ENCODE peak calls at places on chromosomes 1 and 21, in five cellular contexts. C is Karpas-422; S is suprapubic skin; B is CD4-positive, CD25-positive, alpha-beta regulatory T cell; H is colonic mucosa. T is an unnamed sample. For H3K4me1, the result is how much of the 10 kb centered on the place peaks cover.

GRCh38 chr1:52157582-52157981 is 15.7 kb downstream of the ZFYVE9 start:
- DNase-seq in B (no peak), C (no peak), S (no peak), H (no peak), T (no peak)

GRCh38 chr1:66261370-66261769 is 272.6 kb upstream of the SGIP1 start:
- DNase-seq in C (no peak), B (no peak), H (no peak), S (no peak), T (no peak)

GRCh38 chr21:42225042-42225441 is 6.1 kb downstream of the ABCG1 start:
- DNase-seq in B (no peak), C (no peak), H (no peak), S (no peak), T (no peak)

GRCh38 chr21:41802684-41803083 is 35.8 kb upstream of the RIPK4 start:
- DNase-seq in H (peak), S (no peak), B (no peak), C (no peak), T (peak)

GRCh38 chr1:24277420-24278169 is 41.6 kb upstream of the GRHL3 start:
- DNase-seq in B (peak), H (no peak), S (no peak), C (no peak), T (no peak)

GRCh38 chr1:28926629-28927441 is 12.5 kb downstream of the EPB41 start:
- DNase-seq in B (peak), C (no peak), H (peak), S (no peak), T (no peak)

GRCh38 chr1:223226271-223226670 is 83.2 kb upstream of the TLR5 start:
- DNase-seq in S (peak), H (no peak), C (no peak), B (no peak), T (no peak)

GRCh38 chr1:29519108-29519507 is 282.8 kb downstream of the PTPRU start:
- DNase-seq in S (peak), C (no peak), B (no peak), H (peak), T (no peak)

GRCh38 chr1:166470465-166470864 is 303.7 kb upstream of the FAM78B start:
- DNase-seq in C (no peak), B (no peak), S (no peak), H (no peak), T (no peak)

GRCh38 chr1:202624088-202624780 is 86.0 kb downstream of the SYT2 start:
- DNase-seq in B (no peak), S (no peak), C (no peak), H (no peak), T (no peak)

GRCh38 chr1:93753766-93754763 is 72.4 kb upstream of the BCAR3 start:
- DNase-seq in H (no peak), C (no peak), S (no peak), B (no peak), T (no peak)

GRCh38 chr21:37787456-37787855 is 128.8 kb downstream of the KCNJ6 start:
- DNase-seq in S (no peak), B (no peak), C (no peak), H (no peak), T (no peak)

GRCh38 chr1:56095924-56096655 is 483.3 kb downstream of the PLPP3 start:
- DNase-seq in S (no peak), H (no peak), C (no peak), B (no peak), T (no peak)

GRCh38 chr1:45238846-45239245 is 32.4 kb upstream of the ZSWIM5 start:
- DNase-seq in B (no peak), S (no peak), H (no peak), C (no peak), T (no peak)

GRCh38 chr1:232780354-232780753 is 24.9 kb upstream of the MAP10 start:
- DNase-seq in H (no peak), C (no peak), S (no peak), B (no peak), T (no peak)

GRCh38 chr1:71565267-71565666 is 484.4 kb upstream of the ZRANB2 start:
- DNase-seq in H (no peak), C (no peak), B (no peak), S (no peak), T (peak)

GRCh38 chr1:66366618-66367017 is 167.3 kb upstream of the SGIP1 start:
- DNase-seq in B (no peak), S (no peak), C (no peak), H (no peak), T (no peak)

GRCh38 chr1:92709738-92710137 is 75.2 kb downstream of the EVI5 start:
- DNase-seq in H (no peak), S (no peak), C (no peak), B (no peak), T (no peak)

GRCh38 chr1:150511551-150511950 is 3.6 kb downstream of the ECM1 start:
- DNase-seq in H (no peak), B (no peak), C (no peak), S (no peak), T (peak)

GRCh38 chr1:150511985-150512660 is 3.4 kb upstream of the FALEC start:
- DNase-seq in C (no peak), S (no peak), B (no peak), H (no peak), T (no peak)

GRCh38 chr1:150505431-150505830 is 2.5 kb upstream of the ECM1 start:
- DNase-seq in S (no peak), C (no peak), B (no peak), H (no peak), T (no peak)

GRCh38 chr1:150508982-150509381 is 1.1 kb downstream of the ECM1 start:
- DNase-seq in B (no peak), C (no peak), H (no peak), S (no peak), T (no peak)

DNA sequence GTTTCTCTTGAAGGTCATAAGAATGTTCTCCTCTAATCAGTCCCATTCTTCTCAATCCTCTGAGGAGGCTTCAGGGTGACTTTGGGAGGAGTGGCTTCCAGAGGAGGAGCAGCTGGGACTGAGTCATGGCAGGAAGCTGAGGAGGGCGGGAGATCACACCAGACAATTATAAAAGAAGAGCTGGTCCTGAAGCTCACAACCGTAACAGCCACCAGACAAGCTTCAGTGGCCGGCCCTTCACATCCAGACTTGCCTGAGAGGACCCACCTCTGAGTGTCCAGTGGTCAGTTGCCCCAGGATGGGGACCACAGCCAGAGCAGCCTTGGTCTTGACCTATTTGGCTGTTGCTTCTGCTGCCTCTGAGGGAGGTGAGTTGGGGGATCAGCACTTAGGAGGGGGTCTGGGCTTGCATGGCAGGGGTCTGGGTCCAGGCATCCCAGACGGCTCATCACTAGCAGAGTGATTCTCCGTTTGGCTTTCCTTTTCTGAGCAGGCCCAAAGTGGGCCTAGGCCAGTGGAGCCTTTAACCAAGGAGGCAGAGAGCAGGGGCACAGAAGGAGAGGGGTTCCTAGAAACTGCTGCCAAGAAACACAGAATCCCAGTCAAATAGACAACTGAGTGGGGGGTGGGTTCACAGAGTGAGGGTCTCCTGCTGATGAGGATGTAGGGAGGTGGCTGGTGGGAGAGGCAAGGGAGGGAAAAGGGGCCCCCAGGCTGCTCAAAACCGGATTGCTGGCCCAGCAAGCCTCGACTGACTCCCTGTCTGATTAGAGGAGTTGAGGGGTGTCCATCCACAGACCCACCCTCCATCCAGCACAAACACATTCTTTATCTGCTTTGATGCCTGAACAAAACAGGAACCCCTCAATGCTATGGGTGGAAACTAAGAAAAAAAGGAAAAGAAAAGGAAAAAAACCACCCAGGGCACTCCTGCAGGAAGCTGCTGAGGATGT is at the start of gene ECM1:
- DNase-seq in B (no peak), S (peak), C (no peak), H (peak), T (peak)
- H3K4me3 ChIP-seq in B (no peak), S (peak), C (no peak), H (peak), T (peak)

GRCh38 chr1:21051177-21051576 is 125.5 kb downstream of the EIF4G3 start:
- DNase-seq in B (no peak), H (no peak), C (peak), S (no peak), T (no peak)

GRCh38 chr1:21050031-21050430 is 126.7 kb downstream of the EIF4G3 start:
- DNase-seq in B (no peak), S (no peak), C (no peak), H (no peak), T (no peak)

GRCh38 chr1:21046132-21046531 is 130.6 kb downstream of the EIF4G3 start:
- DNase-seq in C (peak), B (no peak), S (no peak), H (no peak), T (no peak)

GRCh38 chr1:21048462-21048861 is 128.2 kb downstream of the EIF4G3 start:
- DNase-seq in C (no peak), S (no peak), H (no peak), B (no peak), T (no peak)

DNA sequence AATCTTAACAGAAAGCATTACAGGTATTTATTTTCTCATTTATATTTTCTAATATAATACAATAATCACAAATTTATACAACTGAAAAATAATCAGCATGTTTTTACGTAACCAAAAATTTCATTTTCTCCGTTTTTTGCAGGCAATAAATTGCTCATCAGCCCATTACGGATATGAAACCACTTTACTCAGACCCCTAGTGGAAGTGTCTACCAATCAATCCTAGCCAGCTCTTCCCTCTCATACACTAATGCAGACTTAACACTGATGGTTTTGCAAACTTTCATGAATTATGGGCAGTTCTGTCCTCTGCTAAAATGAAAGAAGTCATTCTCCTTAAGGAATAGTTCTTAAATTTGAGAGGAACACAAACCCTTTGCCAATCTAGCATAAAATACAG is 124.7 kb downstream of the EIF4G3 start:
- DNase-seq in S (no peak), B (no peak), C (no peak), H (no peak), T (no peak)
- H3K4me1 ChIP-seq in S (under half), B (under half), C (under half), H (under half), T (under half)

DNA sequence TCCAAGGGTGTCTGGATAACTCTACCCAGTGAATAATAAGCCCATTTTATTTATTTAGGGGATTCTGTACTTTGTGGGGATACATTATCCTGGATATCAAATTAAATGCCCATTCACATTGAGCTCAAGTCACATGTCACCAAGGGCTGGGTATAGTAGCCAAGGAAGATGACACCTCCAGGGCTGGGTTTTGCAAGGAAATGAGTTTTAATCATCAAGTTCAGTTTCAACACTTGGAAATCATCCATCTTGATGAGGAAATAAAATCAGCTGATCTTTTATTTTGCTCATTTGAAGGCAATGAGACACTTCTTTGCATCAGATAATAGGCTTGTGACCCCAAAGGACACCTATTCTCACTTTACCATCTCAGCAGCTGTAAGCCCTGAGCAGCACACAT is 80.0 kb upstream of the TNR start:
- DNase-seq in H (no peak), C (no peak), S (no peak), B (no peak), T (no peak)
- H3K27ac ChIP-seq in H (no peak), C (no peak), S (no peak), B (no peak), T (no peak)

GRCh38 chr21:45248893-45249381 is 38.8 kb downstream of the POFUT2 start:
- DNase-seq in B (no peak), S (peak), C (no peak), H (no peak), T (no peak)

GRCh38 chr21:45246535-45247320 is 41.0 kb downstream of the POFUT2 start:
- DNase-seq in C (no peak), S (no peak), B (no peak), H (no peak), T (no peak)

GRCh38 chr21:45250272-45250671 is 37.4 kb downstream of the POFUT2 start:
- DNase-seq in B (no peak), C (no peak), S (no peak), H (no peak), T (no peak)

GRCh38 chr21:45249626-45250025 is 38.1 kb downstream of the POFUT2 start:
- DNase-seq in S (no peak), H (no peak), B (no peak), C (no peak), T (no peak)

DNA sequence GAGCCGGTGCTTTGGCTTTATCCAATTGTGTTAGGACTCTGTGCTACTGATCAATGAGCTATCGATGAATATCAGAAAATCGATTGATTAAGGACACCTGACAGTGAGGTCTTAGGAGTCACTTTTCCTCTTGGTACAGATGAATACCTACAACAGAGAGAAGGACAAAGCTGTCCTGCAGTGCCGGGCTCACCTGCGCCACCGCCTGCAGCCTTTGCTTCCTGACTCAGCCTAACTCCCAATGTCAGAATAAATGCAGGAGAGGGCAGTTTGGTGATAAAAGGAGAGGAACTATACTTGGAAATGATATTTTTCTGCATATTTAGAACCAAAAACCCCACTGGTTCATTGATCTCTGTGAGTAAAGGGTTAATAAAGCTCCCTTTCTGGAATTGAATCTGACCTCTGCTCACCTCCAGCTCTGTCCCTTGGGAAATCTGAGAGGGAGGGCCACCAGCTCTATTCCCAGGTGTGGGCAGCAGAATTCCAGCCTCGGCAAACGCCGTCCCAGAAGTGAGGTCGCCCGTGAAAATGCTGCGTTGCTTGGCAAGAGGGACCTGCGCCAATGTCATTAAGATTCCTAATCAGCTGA is 39.3 kb downstream of the POFUT2 start:
- DNase-seq in S (no peak), C (no peak), H (no peak), B (no peak), T (no peak)
- H3K4me3 ChIP-seq in S (peak), C (no peak), H (no peak), B (no peak), T (no peak)

GRCh38 chr1:58883888-58884482 is 100.1 kb upstream of the JUN start:
- DNase-seq in H (no peak), C (no peak), S (no peak), B (no peak), T (no peak)
- H3K4me1 ChIP-seq in H (under half), C (under half), S (under half), B (under half), T (half or more)

GRCh38 chr1:16348414-16349182 is 3.7 kb downstream of the FBXO42 start:
- DNase-seq in C (no peak), H (no peak), B (no peak), S (peak), T (no peak)
- H3K27ac ChIP-seq in C (no peak), H (no peak), B (no peak), S (peak), T (peak)